ENCODE peak calls at places on chromosome 15, in four cellular contexts. U, H, L and R are unnamed samples.

GRCh38 chr15:48858401-48858800 is 19.5 kb upstream of the EID1 start:
- DNase-seq in U (no peak), H (peak; percentile 45), L (no peak), R (no peak)

GRCh38 chr15:29685156-29686078 is 136.9 kb downstream of the TJP1 start:
- DNase-seq in U (no peak), H (peak; percentile 33), L (peak; percentile 56), R (no peak)

GRCh38 chr15:73872370-73872769 is 994 bp upstream of the TBC1D21 start:
- DNase-seq in U (peak; percentile 30), H (peak; percentile 8), L (no peak), R (no peak)

GRCh38 chr15:62545392-62546227 is 380.5 kb upstream of the C2CD4B start:
- DNase-seq in U (no peak), H (no peak), L (no peak), R (no peak)

GRCh38 chr15:73994419-73994883 is at the start of gene PML:
- DNase-seq in U (peak; percentile 72), H (peak; percentile 97), L (peak; percentile 92), R (peak; percentile 92)

GRCh38 chr15:98401029-98401428 is 247.3 kb upstream of the IGF1R start:
- DNase-seq in U (no peak), H (no peak), L (no peak), R (no peak)

GRCh38 chr15:73686781-73687256 is 2.6 kb downstream of the CD276 start:
- DNase-seq in U (peak; percentile 83), H (peak; percentile 92), L (no peak), R (peak; percentile 63)

GRCh38 chr15:24955549-24955929 is 752 bp downstream of the SNRPN start:
- DNase-seq in U (no peak), H (no peak), L (peak; percentile 86), R (no peak)

GRCh38 chr15:22944651-22945050 is 35.5 kb downstream of the CYFIP1 start:
- DNase-seq in U (no peak), H (no peak), L (no peak), R (no peak)

GRCh38 chr15:88533376-88533775 is 13.1 kb downstream of the DET1 start:
- DNase-seq in U (no peak), H (no peak), L (no peak), R (no peak)

GRCh38 chr15:63539517-63539916 is 35.1 kb downstream of the USP3 start:
- DNase-seq in U (no peak), H (no peak), L (no peak), R (no peak)

GRCh38 chr15:96107922-96108321 is 222.6 kb upstream of the NR2F2 start:
- DNase-seq in U (no peak), H (peak; percentile 45), L (no peak), R (no peak)

GRCh38 chr15:70525551-70525950 is 237.8 kb downstream of the UACA start:
- DNase-seq in U (no peak), H (no peak), L (no peak), R (no peak)

GRCh38 chr15:32802296-32802936 is 84.6 kb downstream of the GREM1 start:
- DNase-seq in U (peak; percentile 93), H (peak; percentile 80), L (no peak), R (peak; percentile 61)

GRCh38 chr15:63089260-63090043 is 32.2 kb upstream of the LACTB start:
- DNase-seq in U (peak; percentile 65), H (peak; percentile 86), L (no peak), R (no peak)

GRCh38 chr15:80434926-80435720 is 30.9 kb downstream of the ARNT2 start:
- DNase-seq in U (no peak), H (no peak), L (no peak), R (no peak)

GRCh38 chr15:86611392-86612040 is 531.8 kb downstream of the AGBL1 start:
- DNase-seq in U (peak; percentile 3), H (no peak), L (no peak), R (peak; percentile 39)

GRCh38 chr15:75929799-75930565 is 26.3 kb downstream of the FBXO22 start:
- DNase-seq in U (no peak), H (no peak), L (no peak), R (no peak)

GRCh38 chr15:35455201-35455600 is 90.8 kb downstream of the DPH6 start:
- DNase-seq in U (no peak), H (no peak), L (no peak), R (no peak)

GRCh38 chr15:70707901-70708300 is 55.5 kb downstream of the UACA start:
- DNase-seq in U (no peak), H (no peak), L (no peak), R (no peak)

GRCh38 chr15:70154440-70155347 is 57.0 kb upstream of the TLE3 start:
- DNase-seq in U (no peak), H (no peak), L (peak; percentile 56), R (no peak)

GRCh38 chr15:100968043-100968966 is 49.1 kb downstream of the LRRK1 start:
- DNase-seq in U (peak; percentile 63), H (peak; percentile 72), L (no peak), R (peak; percentile 25)

GRCh38 chr15:89785064-89785770 is 9.1 kb downstream of the MESP2 start:
- DNase-seq in U (no peak), H (no peak), L (no peak), R (no peak)

GRCh38 chr15:78213425-78213750 is 21.0 kb downstream of the ACSBG1 start:
- DNase-seq in U (no peak), H (no peak), L (no peak), R (no peak)

GRCh38 chr15:61146643-61147230 is 82.4 kb downstream of the RORA start:
- DNase-seq in U (no peak), H (no peak), L (no peak), R (no peak)

GRCh38 chr15:78768096-78768495 is 43.2 kb downstream of the ADAMTS7 start:
- DNase-seq in U (no peak), H (no peak), L (peak; percentile 47), R (no peak)